ENCODE peak calls at places on chromosomes 4 and X, in eight cellular contexts. One of them, this sample, is unnamed.

GRCh38 chrX:101219116-101219839 is at the start of gene DRP2:
- DNase-seq in hepatocyte: no peak
- DNase-seq in HCT116: no peak
- DNase-seq in transverse colon: no peak
- DNase-seq in AG04450: no peak
- DNase-seq in K562: no peak
- DNase-seq in thoracic aorta: no peak
- DNase-seq in OCI-LY7: no peak
- DNase-seq in this sample: no peak

GRCh38 chr4:71206763-71207162 is 132.1 kb upstream of the SLC4A4 start:
- DNase-seq in K562: no peak
- DNase-seq in thoracic aorta: no peak
- DNase-seq in AG04450: peak
- DNase-seq in transverse colon: no peak
- DNase-seq in hepatocyte: no peak
- DNase-seq in HCT116: no peak
- DNase-seq in OCI-LY7: no peak
- DNase-seq in this sample: no peak

GRCh38 chr4:145878501-145879435 is 59.9 kb downstream of the ZNF827 start:
- DNase-seq in OCI-LY7: no peak
- DNase-seq in AG04450: peak
- DNase-seq in thoracic aorta: no peak
- DNase-seq in transverse colon: no peak
- DNase-seq in hepatocyte: no peak
- DNase-seq in K562: no peak
- DNase-seq in HCT116: no peak
- DNase-seq in this sample: no peak

GRCh38 chr4:120225527-120225926 is 158.9 kb upstream of the MAD2L1 start:
- DNase-seq in thoracic aorta: no peak
- DNase-seq in hepatocyte: peak
- DNase-seq in OCI-LY7: no peak
- DNase-seq in HCT116: no peak
- DNase-seq in K562: no peak
- DNase-seq in transverse colon: peak
- DNase-seq in AG04450: no peak
- DNase-seq in this sample: no peak

GRCh38 chr4:31390849-31391248 is 670.7 kb downstream of the PCDH7 start:
- DNase-seq in AG04450: no peak
- DNase-seq in K562: no peak
- DNase-seq in HCT116: no peak
- DNase-seq in hepatocyte: no peak
- DNase-seq in thoracic aorta: no peak
- DNase-seq in transverse colon: no peak
- DNase-seq in OCI-LY7: no peak
- DNase-seq in this sample: no peak

GRCh38 chr4:98262431-98262830 is 1.2 kb downstream of the RAP1GDS1 start:
- DNase-seq in HCT116: no peak
- DNase-seq in transverse colon: no peak
- DNase-seq in hepatocyte: no peak
- DNase-seq in AG04450: no peak
- DNase-seq in K562: no peak
- DNase-seq in thoracic aorta: no peak
- DNase-seq in OCI-LY7: peak
- DNase-seq in this sample: no peak

GRCh38 chrX:20139966-20140365 is 1.7 kb downstream of the EIF1AX start:
- DNase-seq in thoracic aorta: no peak
- DNase-seq in OCI-LY7: no peak
- DNase-seq in hepatocyte: no peak
- DNase-seq in HCT116: no peak
- DNase-seq in AG04450: no peak
- DNase-seq in transverse colon: no peak
- DNase-seq in K562: no peak
- DNase-seq in this sample: no peak

GRCh38 chrX:129649268-129650182 is 5.2 kb downstream of the APLN start:
- DNase-seq in OCI-LY7: no peak
- DNase-seq in thoracic aorta: no peak
- DNase-seq in AG04450: no peak
- DNase-seq in HCT116: no peak
- DNase-seq in K562: no peak
- DNase-seq in hepatocyte: no peak
- DNase-seq in transverse colon: no peak
- DNase-seq in this sample: no peak

GRCh38 chrX:11461181-11462001 is 168.2 kb downstream of the AMELX start:
- DNase-seq in HCT116: no peak
- DNase-seq in thoracic aorta: no peak
- DNase-seq in AG04450: no peak
- DNase-seq in OCI-LY7: no peak
- DNase-seq in hepatocyte: peak
- DNase-seq in K562: peak
- DNase-seq in transverse colon: no peak
- DNase-seq in this sample: no peak

GRCh38 chrX:48045410-48046311 is 25.8 kb downstream of the ZNF630 start:
- DNase-seq in hepatocyte: peak
- DNase-seq in HCT116: peak
- DNase-seq in AG04450: peak
- DNase-seq in OCI-LY7: no peak
- DNase-seq in transverse colon: no peak
- DNase-seq in thoracic aorta: no peak
- DNase-seq in K562: no peak
- DNase-seq in this sample: no peak

GRCh38 chrX:25726539-25726938 is 411.6 kb upstream of the MAGEB18 start:
- DNase-seq in transverse colon: no peak
- DNase-seq in AG04450: no peak
- DNase-seq in OCI-LY7: no peak
- DNase-seq in hepatocyte: peak
- DNase-seq in K562: no peak
- DNase-seq in thoracic aorta: no peak
- DNase-seq in HCT116: no peak
- DNase-seq in this sample: no peak

GRCh38 chrX:16671005-16671404 is 21.0 kb downstream of the S100G start:
- DNase-seq in OCI-LY7: peak
- DNase-seq in AG04450: no peak
- DNase-seq in K562: peak
- DNase-seq in HCT116: peak
- DNase-seq in thoracic aorta: no peak
- DNase-seq in hepatocyte: peak
- DNase-seq in transverse colon: no peak
- DNase-seq in this sample: no peak

GRCh38 chr4:1686440-1687036 is 2.4 kb upstream of the FAM53A start:
- DNase-seq in K562: no peak
- DNase-seq in hepatocyte: no peak
- DNase-seq in HCT116: no peak
- DNase-seq in AG04450: no peak
- DNase-seq in OCI-LY7: no peak
- DNase-seq in thoracic aorta: no peak
- DNase-seq in transverse colon: no peak
- DNase-seq in this sample: peak

GRCh38 chr4:1685604-1686150 is 1.6 kb upstream of the FAM53A start:
- DNase-seq in thoracic aorta: no peak
- DNase-seq in K562: no peak
- DNase-seq in OCI-LY7: no peak
- DNase-seq in transverse colon: no peak
- DNase-seq in hepatocyte: no peak
- DNase-seq in HCT116: no peak
- DNase-seq in AG04450: no peak
- DNase-seq in this sample: peak

GRCh38 chr4:1683371-1683902 is 676 bp downstream of the FAM53A start:
- DNase-seq in hepatocyte: peak
- DNase-seq in OCI-LY7: no peak
- DNase-seq in AG04450: peak
- DNase-seq in HCT116: no peak
- DNase-seq in thoracic aorta: no peak
- DNase-seq in K562: no peak
- DNase-seq in transverse colon: peak
- DNase-seq in this sample: no peak

GRCh38 chr4:1683903-1684755 is at the start of gene FAM53A:
- DNase-seq in K562: peak
- DNase-seq in HCT116: peak
- DNase-seq in transverse colon: peak
- DNase-seq in hepatocyte: peak
- DNase-seq in AG04450: peak
- DNase-seq in thoracic aorta: peak
- DNase-seq in OCI-LY7: peak
- DNase-seq in this sample: peak

DNA sequence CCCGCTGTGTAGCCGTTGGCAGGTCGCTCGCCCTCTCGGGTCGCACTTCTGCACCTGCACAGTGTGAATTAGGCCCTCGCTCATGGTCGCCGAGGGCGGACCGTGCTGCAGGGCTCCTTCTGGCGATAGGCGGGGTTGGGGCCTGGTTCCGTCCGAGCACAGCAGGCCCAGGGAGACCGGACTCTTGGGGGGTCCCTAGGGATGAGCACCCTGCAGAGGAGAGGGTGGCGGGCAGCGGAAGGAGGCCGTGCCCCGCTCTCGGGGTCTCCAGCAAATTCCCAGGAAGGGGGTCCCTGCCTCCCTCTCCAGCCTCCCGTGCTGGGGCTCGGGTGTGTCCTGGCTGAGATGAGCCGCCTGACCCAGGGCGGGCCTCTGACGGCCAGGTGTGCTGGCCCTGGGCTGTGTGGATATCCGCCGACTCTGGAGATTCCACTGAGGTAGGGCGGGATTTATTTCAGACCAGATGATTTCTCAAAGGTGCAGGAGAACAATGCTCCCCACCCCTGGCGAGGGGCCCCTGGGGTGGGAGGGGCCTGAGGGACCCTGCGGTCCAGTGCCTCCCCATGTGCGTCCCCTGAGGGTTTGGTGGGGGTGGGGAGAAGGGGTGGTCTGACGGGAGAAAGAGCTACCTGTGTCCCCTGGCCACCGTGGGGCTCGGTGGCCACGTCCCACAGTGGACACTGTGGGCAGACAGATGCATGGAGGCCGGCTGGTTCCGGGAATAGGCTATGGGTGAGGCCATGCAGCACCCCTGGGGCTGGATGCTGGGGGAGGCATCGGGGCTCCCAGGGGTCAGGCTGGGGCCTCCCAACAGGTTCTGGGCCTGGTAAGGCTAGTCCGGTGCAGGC is 867 bp upstream of the FAM53A start:
- DNase-seq in hepatocyte: no peak
- DNase-seq in K562: no peak
- DNase-seq in AG04450: no peak
- DNase-seq in OCI-LY7: no peak
- DNase-seq in HCT116: no peak
- DNase-seq in transverse colon: peak
- DNase-seq in thoracic aorta: no peak
- DNase-seq in this sample: no peak
- H3K27ac ChIP-seq in hepatocyte: no peak
- H3K27ac ChIP-seq in K562: peak
- H3K27ac ChIP-seq in AG04450: no peak
- H3K27ac ChIP-seq in OCI-LY7: no peak
- H3K27ac ChIP-seq in HCT116: peak
- H3K27ac ChIP-seq in transverse colon: peak
- H3K27ac ChIP-seq in thoracic aorta: peak
- H3K27ac ChIP-seq in this sample: no peak

GRCh38 chr4:186621959-186622553 is 66.7 kb upstream of the MTNR1A start:
- DNase-seq in AG04450: peak
- DNase-seq in thoracic aorta: no peak
- DNase-seq in OCI-LY7: no peak
- DNase-seq in transverse colon: no peak
- DNase-seq in K562: no peak
- DNase-seq in HCT116: no peak
- DNase-seq in hepatocyte: no peak
- DNase-seq in this sample: no peak
- TF ChIP-seq CTCF in AG04450: peak
- TF ChIP-seq CTCF in thoracic aorta: peak
- TF ChIP-seq CTCF in OCI-LY7: no peak
- TF ChIP-seq CTCF in transverse colon: no peak
- TF ChIP-seq CTCF in K562: peak
- TF ChIP-seq CTCF in HCT116: no peak
- TF ChIP-seq CTCF in hepatocyte: no peak
- TF ChIP-seq CTCF in this sample: no peak

GRCh38 chrX:40085086-40085551 is 12.6 kb downstream of the BCOR start:
- DNase-seq in OCI-LY7: no peak
- DNase-seq in AG04450: peak
- DNase-seq in HCT116: no peak
- DNase-seq in transverse colon: no peak
- DNase-seq in K562: no peak
- DNase-seq in hepatocyte: peak
- DNase-seq in thoracic aorta: no peak
- DNase-seq in this sample: no peak
- H3K4me3 ChIP-seq in OCI-LY7: no peak
- H3K4me3 ChIP-seq in AG04450: no peak
- H3K4me3 ChIP-seq in HCT116: no peak
- H3K4me3 ChIP-seq in transverse colon: no peak
- H3K4me3 ChIP-seq in K562: no peak
- H3K4me3 ChIP-seq in hepatocyte: no peak
- H3K4me3 ChIP-seq in thoracic aorta: peak
- H3K4me3 ChIP-seq in this sample: no peak

DNA sequence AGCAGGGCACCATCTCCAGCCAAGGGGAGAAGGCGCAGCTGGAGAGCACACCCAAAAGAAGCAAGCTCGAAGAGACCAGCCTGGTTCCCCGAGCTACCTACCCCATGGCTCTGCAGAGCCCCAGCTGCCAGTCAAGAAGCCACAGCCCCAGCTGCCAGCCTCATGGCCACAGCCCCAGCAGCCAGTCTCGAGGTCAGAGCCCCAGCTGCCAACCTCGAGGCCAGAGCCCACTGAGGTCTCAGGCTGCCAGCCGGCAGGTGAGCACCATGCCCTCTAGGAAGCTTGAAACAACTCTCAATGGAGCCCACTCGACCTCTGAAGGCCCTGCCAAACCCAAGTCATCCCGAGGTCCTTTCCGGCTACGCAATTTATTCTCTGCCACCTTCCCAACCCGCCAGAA is 27.0 kb upstream of the PRPS1 start:
- DNase-seq in hepatocyte: no peak
- DNase-seq in transverse colon: no peak
- DNase-seq in HCT116: no peak
- DNase-seq in thoracic aorta: no peak
- DNase-seq in OCI-LY7: no peak
- DNase-seq in AG04450: no peak
- DNase-seq in K562: no peak
- DNase-seq in this sample: no peak
- H3K27ac ChIP-seq in hepatocyte: no peak
- H3K27ac ChIP-seq in transverse colon: no peak
- H3K27ac ChIP-seq in HCT116: no peak
- H3K27ac ChIP-seq in thoracic aorta: no peak
- H3K27ac ChIP-seq in OCI-LY7: no peak
- H3K27ac ChIP-seq in AG04450: no peak
- H3K27ac ChIP-seq in K562: no peak
- H3K27ac ChIP-seq in this sample: no peak

DNA sequence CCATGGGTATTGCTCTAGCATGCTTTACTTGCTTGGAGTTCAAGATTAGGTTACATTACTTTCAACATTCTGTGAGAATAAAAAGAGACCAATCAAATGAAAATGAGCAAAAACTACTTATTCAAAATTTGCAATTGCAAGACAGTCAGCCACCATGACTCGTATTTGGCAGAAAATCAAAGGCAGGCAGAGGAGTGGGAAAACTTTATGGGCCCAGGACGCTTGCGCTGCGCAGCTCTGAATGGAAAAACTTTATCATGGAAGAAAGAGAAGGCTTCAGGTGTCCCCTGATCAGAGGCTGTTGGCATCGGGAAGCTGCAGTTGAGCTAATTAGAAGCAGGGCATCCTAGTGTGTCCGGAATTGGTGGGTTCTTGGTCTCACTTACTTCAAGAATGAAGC is 250.6 kb downstream of the USP46 start:
- DNase-seq in HCT116: no peak
- DNase-seq in hepatocyte: no peak
- DNase-seq in AG04450: no peak
- DNase-seq in OCI-LY7: no peak
- DNase-seq in K562: no peak
- DNase-seq in thoracic aorta: no peak
- DNase-seq in transverse colon: no peak
- DNase-seq in this sample: no peak
- TF ChIP-seq CTCF in HCT116: no peak
- TF ChIP-seq CTCF in hepatocyte: no peak
- TF ChIP-seq CTCF in AG04450: no peak
- TF ChIP-seq CTCF in OCI-LY7: no peak
- TF ChIP-seq CTCF in K562: no peak
- TF ChIP-seq CTCF in thoracic aorta: no peak
- TF ChIP-seq CTCF in transverse colon: no peak
- TF ChIP-seq CTCF in this sample: no peak

GRCh38 chr4:13522282-13523104 is 21.8 kb downstream of the NKX3-2 start:
- DNase-seq in hepatocyte: no peak
- DNase-seq in K562: no peak
- DNase-seq in transverse colon: no peak
- DNase-seq in thoracic aorta: no peak
- DNase-seq in HCT116: no peak
- DNase-seq in AG04450: no peak
- DNase-seq in OCI-LY7: no peak
- DNase-seq in this sample: no peak
- H3K4me3 ChIP-seq in hepatocyte: no peak
- H3K4me3 ChIP-seq in K562: no peak
- H3K4me3 ChIP-seq in transverse colon: no peak
- H3K4me3 ChIP-seq in thoracic aorta: peak
- H3K4me3 ChIP-seq in HCT116: no peak
- H3K4me3 ChIP-seq in AG04450: no peak
- H3K4me3 ChIP-seq in OCI-LY7: no peak
- H3K4me3 ChIP-seq in this sample: no peak